ENCODE peak calls at places on chromosomes 13 and 19, in five cellular contexts. Q is activated CD8-positive, alpha-beta memory T cell treated with anti-CD3 and anti-CD28 coated beads, Interleukin-2, amount 10 ng/mL, durations not matched to agents 7 days and 5 days; R is AML-193; O is Right ventricle myocardium superior; W is amniotic stem cell. U is an unnamed sample.

GRCh38 chr19:42693760-42694350 is 46.4 kb downstream of the PSG3 start:
- DNase-seq in O (no peak), W (peak; percentile 36), R (peak; percentile 19), Q (no peak), U (peak; percentile 24)

GRCh38 chr19:8208119-8208709 is 956 bp upstream of the CERS4 start:
- DNase-seq in Q (no peak), R (no peak), O (no peak), W (no peak), U (peak; percentile 54)

GRCh38 chr19:23273022-23273593 is 22.9 kb upstream of the ZNF724 start:
- DNase-seq in O (no peak), Q (peak; percentile 44), R (no peak), W (no peak), U (peak; percentile 33)

GRCh38 chr19:41999878-42000208 is 5.8 kb upstream of the ATP1A3 start:
- DNase-seq in O (peak; percentile 27), W (no peak), R (no peak), Q (no peak), U (no peak)

GRCh38 chr13:73450583-73450982 is 391.8 kb downstream of the KLF5 start:
- DNase-seq in O (no peak), R (no peak), W (no peak), Q (no peak), U (no peak)

GRCh38 chr19:28468701-28469459 is 744.1 kb downstream of the UQCRFS1 start:
- DNase-seq in O (no peak), Q (no peak), W (no peak), R (no peak), U (peak; percentile 40)

GRCh38 chr19:48751835-48752510 is 468 bp downstream of the FUT1 start:
- DNase-seq in W (no peak), O (no peak), R (no peak), Q (no peak), U (peak; percentile 87)

GRCh38 chr19:42468273-42468796 is 25.6 kb upstream of the CXCL17 start:
- DNase-seq in W (peak; percentile 65), O (no peak), Q (no peak), R (no peak), U (no peak)

GRCh38 chr19:2286402-2287140 is 4.6 kb upstream of the PEAK3 start:
- DNase-seq in O (no peak), R (no peak), W (no peak), Q (no peak), U (no peak)

GRCh38 chr13:39955560-39955959 is 300.1 kb downstream of the COG6 start:
- DNase-seq in O (no peak), W (no peak), Q (no peak), R (no peak), U (no peak)

U was measured in NB4.